ENCODE peak calls at places on chromosome 22, in five cellular contexts. D is fibroblast of mammary gland, L is breast epithelium, Q is pancreas, K is lower lobe of right lung. R is an unnamed sample.

GRCh38 chr22:23901600-23901999 is 7.4 kb downstream of the MIF start:
- DNase-seq in D (no peak), L (no peak), Q (no peak), K (no peak), R (no peak)

GRCh38 chr22:27842994-27843431 is 41.5 kb upstream of the MN1 start:
- DNase-seq in L (no peak), K (no peak), D (peak), Q (no peak), R (no peak)

GRCh38 chr22:44884968-44885805 is 124.6 kb downstream of the PHF21B start:
- DNase-seq in Q (no peak), L (peak), K (no peak), D (no peak), R (peak)

GRCh38 chr22:27512283-27512761 is 289.2 kb downstream of the MN1 start:
- DNase-seq in Q (peak), L (no peak), D (peak), K (peak), R (no peak)

GRCh38 chr22:25403752-25404471 is 160.6 kb upstream of the GRK3 start:
- DNase-seq in Q (no peak), L (no peak), D (peak), K (no peak), R (no peak)

GRCh38 chr22:25062378-25063095 is 110.0 kb downstream of the KIAA1671 start:
- DNase-seq in K (no peak), L (no peak), Q (no peak), D (no peak), R (peak)

GRCh38 chr22:49967333-49968241 is 7.0 kb downstream of the PIM3 start:
- DNase-seq in D (no peak), L (peak), Q (peak), K (peak), R (peak)

GRCh38 chr22:50713571-50714056 is 24.4 kb upstream of the ACR start:
- DNase-seq in L (no peak), K (peak), D (no peak), Q (no peak), R (peak)

GRCh38 chr22:36659762-36660509 is 43.6 kb downstream of the CACNG2 start:
- DNase-seq in Q (peak), D (peak), L (peak), K (peak), R (peak)

GRCh38 chr22:25048659-25049657 is 96.4 kb downstream of the KIAA1671 start:
- DNase-seq in K (peak), Q (peak), L (peak), D (peak), R (peak)

GRCh38 chr22:33659423-33659822 is 260.9 kb downstream of the LARGE1 start:
- DNase-seq in Q (no peak), K (no peak), D (peak), L (no peak), R (no peak)

GRCh38 chr22:37182101-37182948 is 5.7 kb downstream of the C1QTNF6 start:
- DNase-seq in D (no peak), L (no peak), Q (no peak), K (peak), R (peak)

GRCh38 chr22:48239461-48240164 is 1477.2 kb downstream of the TBC1D22A start:
- DNase-seq in K (no peak), L (no peak), Q (no peak), D (no peak), R (peak)

GRCh38 chr22:42816339-42816738 is 40.7 kb downstream of the ARFGAP3 start:
- DNase-seq in K (no peak), Q (no peak), L (peak), D (no peak), R (no peak)

GRCh38 chr22:33917744-33918406 is 2.4 kb downstream of the LARGE1 start:
- DNase-seq in D (peak), L (no peak), K (no peak), Q (no peak), R (no peak)

GRCh38 chr22:24683671-24684070 is 80.7 kb downstream of the GGT1 start:
- DNase-seq in K (no peak), D (peak), Q (no peak), L (no peak), R (no peak)

GRCh38 chr22:27420817-27421361 is 380.7 kb downstream of the MN1 start:
- DNase-seq in L (peak), K (peak), D (peak), Q (peak), R (peak)

GRCh38 chr22:46963672-46964545 is 201.5 kb downstream of the TBC1D22A start:
- DNase-seq in D (no peak), L (no peak), K (no peak), Q (no peak), R (no peak)

GRCh38 chr22:31625661-31626426 is 36.2 kb downstream of the PISD start:
- DNase-seq in L (peak), K (no peak), D (peak), Q (no peak), R (peak)

GRCh38 chr22:25172153-25172552 is 27.5 kb upstream of the CRYBB3 start:
- DNase-seq in Q (no peak), L (no peak), D (no peak), K (no peak), R (no peak)

GRCh38 chr22:35319244-35319985 is 19.7 kb downstream of the TOM1 start:
- DNase-seq in Q (no peak), L (no peak), K (no peak), D (no peak), R (peak)

GRCh38 chr22:50049299-50050195 is 8.6 kb downstream of the TTLL8 start:
- DNase-seq in L (no peak), Q (no peak), D (no peak), K (no peak), R (no peak)

GRCh38 chr22:27318516-27318915 is 483.0 kb downstream of the MN1 start:
- DNase-seq in D (peak), L (no peak), K (no peak), Q (no peak), R (no peak)

GRCh38 chr22:34567367-34567766 is 498.6 kb upstream of the ISX start:
- DNase-seq in Q (no peak), D (no peak), L (no peak), K (no peak), R (no peak)

GRCh38 chr22:37282385-37282677 is at the start of gene CYTH4:
- DNase-seq in K (peak), D (no peak), L (no peak), Q (no peak), R (peak)

GRCh38 chr22:45224331-45224730 is 16.4 kb downstream of the KIAA0930 start:
- DNase-seq in D (no peak), Q (no peak), K (peak), L (no peak), R (peak)

GRCh38 chr22:35489225-35489624 is 51.4 kb upstream of the RASD2 start:
- DNase-seq in D (no peak), K (no peak), Q (no peak), L (no peak), R (no peak)

GRCh38 chr22:33680632-33681031 is 239.6 kb downstream of the LARGE1 start:
- DNase-seq in Q (no peak), L (no peak), D (no peak), K (no peak), R (no peak)

GRCh38 chr22:28141614-28142013 is 222.6 kb upstream of the PITPNB start:
- DNase-seq in K (no peak), D (peak), L (no peak), Q (no peak), R (no peak)

GRCh38 chr22:42151924-42152635 is 21.5 kb upstream of the CYP2D6 start:
- DNase-seq in L (no peak), Q (no peak), D (no peak), K (no peak), R (no peak)

GRCh38 chr22:33605686-33606085 is 314.6 kb downstream of the LARGE1 start:
- DNase-seq in D (no peak), K (no peak), L (no peak), Q (no peak), R (no peak)

GRCh38 chr22:26849575-26849974 is 192.2 kb downstream of the MIAT start:
- DNase-seq in D (no peak), L (no peak), Q (no peak), K (no peak), R (no peak)

GRCh38 chr22:38314140-38314991 is 2.9 kb downstream of the CSNK1E start:
- DNase-seq in K (no peak), D (peak), L (no peak), Q (no peak), R (peak)
- H3K4me3 ChIP-seq in K (peak), D (peak), L (peak), Q (peak), R (peak)

GRCh38 chr22:43827926-43828710 is 16.0 kb upstream of the EFCAB6 start:
- DNase-seq in D (no peak), L (no peak), K (no peak), Q (no peak), R (no peak)
- TF ChIP-seq CTCF in D (no peak), L (no peak), K (no peak), Q (no peak), R (no peak)

GRCh38 chr22:30538280-30538679 is 8.3 kb downstream of the SEC14L6 start:
- DNase-seq in K (no peak), D (peak), L (no peak), Q (no peak), R (no peak)

GRCh38 chr22:30546616-30547015 is at the start of gene SEC14L6:
- DNase-seq in Q (no peak), D (no peak), K (no peak), L (no peak), R (no peak)

GRCh38 chr22:30539368-30539767 is 7.2 kb downstream of the SEC14L6 start:
- DNase-seq in Q (no peak), L (no peak), D (no peak), K (no peak), R (no peak)

GRCh38 chr22:30542811-30543188 is 3.7 kb downstream of the SEC14L6 start:
- DNase-seq in D (no peak), Q (no peak), L (no peak), K (no peak), R (no peak)

GRCh38 chr22:30541979-30542810 is 4.3 kb downstream of the SEC14L6 start:
- DNase-seq in K (peak), D (no peak), Q (peak), L (no peak), R (no peak)
- H3K4me3 ChIP-seq in K (peak), D (no peak), Q (peak), L (peak), R (peak)

GRCh38 chr22:17213976-17214375 is 5.3 kb downstream of the ADA2 start:
- DNase-seq in Q (peak), L (peak), D (peak), K (peak), R (no peak)
- TF ChIP-seq CTCF in Q (peak), L (no peak), D (peak), K (peak), R (peak)

GRCh38 chr22:20435436-20436308 is 2.0 kb downstream of the SCARF2 start:
- DNase-seq in Q (no peak), K (peak), L (no peak), D (no peak), R (peak)
- H3K4me3 ChIP-seq in Q (peak), K (peak), L (peak), D (peak), R (peak)

GRCh38 chr22:22460060-22460459 is 48.5 kb downstream of the ZNF280B start:
- DNase-seq in L (no peak), Q (no peak), D (no peak), K (no peak), R (no peak)

GRCh38 chr22:22461111-22461510 is 47.4 kb downstream of the ZNF280B start:
- DNase-seq in K (no peak), L (no peak), Q (no peak), D (no peak), R (no peak)

GRCh38 chr22:22461583-22461982 is 47.0 kb downstream of the ZNF280B start:
- DNase-seq in Q (no peak), D (no peak), L (no peak), K (no peak), R (no peak)

GRCh38 chr22:22458896-22459588 is 49.5 kb downstream of the ZNF280B start:
- DNase-seq in L (no peak), K (no peak), D (no peak), Q (no peak), R (no peak)

DNA sequence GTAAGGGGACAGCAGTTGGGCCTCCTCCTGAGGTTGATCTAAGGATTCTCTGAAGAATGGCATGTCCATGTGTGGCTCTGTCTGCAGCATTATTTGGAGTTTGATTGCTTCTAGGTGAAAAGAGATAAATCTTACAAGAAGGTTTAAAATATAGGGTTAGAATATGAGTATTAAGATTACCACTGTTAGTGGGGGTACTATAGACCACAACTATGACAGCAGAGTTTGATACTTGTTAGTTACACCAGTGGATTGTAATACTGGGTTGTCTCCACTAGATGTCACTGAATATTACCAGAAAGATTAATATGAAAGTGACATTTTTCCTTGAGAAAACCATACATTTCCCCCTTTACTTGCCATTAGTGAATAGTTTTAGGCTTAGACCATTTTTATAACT is 47.9 kb downstream of the ZNF280B start:
- DNase-seq in K (no peak), D (peak), L (no peak), Q (no peak), R (no peak)
- TF ChIP-seq CTCF in K (peak), D (peak), L (no peak), Q (no peak), R (no peak)

GRCh38 chr22:29625090-29625825 is 21.8 kb downstream of the NF2 start:
- DNase-seq in D (peak), K (peak), L (no peak), Q (peak), R (no peak)
- H3K4me3 ChIP-seq in D (no peak), K (no peak), L (no peak), Q (no peak), R (no peak)

DNA sequence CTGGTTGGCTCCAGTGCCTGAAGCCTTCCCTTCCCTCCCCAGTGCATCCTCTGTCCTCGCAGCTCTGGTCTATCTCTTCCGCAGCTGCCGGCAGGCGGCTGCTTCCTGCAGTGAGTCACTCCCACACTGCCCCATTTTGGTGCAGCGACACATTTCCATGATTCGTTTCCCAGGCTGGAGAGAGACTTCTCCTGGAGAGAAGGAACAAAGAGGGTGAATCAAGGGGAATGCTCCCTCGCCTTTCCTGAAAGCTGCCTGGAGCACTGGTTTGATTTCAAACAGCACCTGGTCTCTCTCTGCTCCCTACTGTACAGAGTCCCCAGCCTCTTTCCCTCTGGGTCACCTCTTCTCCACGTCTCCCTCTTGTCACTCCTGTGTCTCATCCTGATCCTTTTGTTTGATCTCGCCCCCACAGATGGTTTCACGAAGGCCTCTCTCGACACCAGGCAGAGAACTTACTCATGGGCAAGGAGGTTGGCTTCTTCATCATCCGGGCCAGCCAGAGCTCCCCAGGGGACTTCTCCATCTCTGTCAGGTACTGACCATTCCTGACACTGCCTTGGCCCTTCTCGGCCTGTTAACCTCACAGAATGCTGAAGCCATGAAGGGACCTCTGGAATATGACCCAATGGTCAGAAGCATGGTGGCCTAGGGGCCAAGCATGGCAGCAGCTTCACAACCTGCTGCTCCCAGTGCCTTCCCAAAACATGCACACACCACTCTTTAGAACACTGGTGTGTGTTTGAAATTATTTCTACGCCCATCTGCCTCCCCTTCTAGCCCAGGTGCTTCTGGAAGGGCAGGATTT is at the start of gene TMA7B:
- DNase-seq in Q (no peak), D (peak), K (no peak), L (no peak), R (peak)
- TF ChIP-seq CTCF in Q (no peak), D (peak), K (peak), L (no peak), R (peak)